ENCODE peak calls at places on chromosomes 4 and X, in four cellular contexts. X is upper lobe of right lung, B is PC-3, H is mammary epithelial cell. O is an unnamed sample. For H3K36me3, the result is how much of the 10 kb centered on the place peaks cover.

GRCh38 chrX:7372843-7373525 is 225.0 kb upstream of the PUDP start:
- DNase-seq in H (peak), X (no peak), B (peak), O (no peak)

GRCh38 chrX:8724176-8724757 is 7.7 kb downstream of the ANOS1 start:
- DNase-seq in B (no peak), X (no peak), H (no peak), O (no peak)

GRCh38 chrX:17563515-17563914 is 173.8 kb upstream of the SCML1 start:
- DNase-seq in X (no peak), H (peak), B (peak), O (no peak)

GRCh38 chr4:7763106-7763505 is 176.6 kb downstream of the AFAP1 start:
- DNase-seq in X (no peak), H (no peak), B (no peak), O (peak)

GRCh38 chr4:25368315-25368714 is 8.7 kb upstream of the ANAPC4 start:
- DNase-seq in H (no peak), X (no peak), B (no peak), O (no peak)

GRCh38 chrX:12494400-12495138 is 296.6 kb upstream of the PRPS2 start:
- DNase-seq in X (no peak), H (no peak), B (no peak), O (no peak)

GRCh38 chr4:139144911-139145551 is 32.0 kb downstream of the ELF2 start:
- DNase-seq in X (no peak), B (no peak), H (no peak), O (no peak)

GRCh38 chr4:101282076-101282844 is 65.1 kb downstream of the PPP3CA start:
- DNase-seq in B (no peak), H (no peak), X (no peak), O (no peak)

GRCh38 chrX:83819304-83819703 is 41.6 kb upstream of the CYLC1 start:
- DNase-seq in X (no peak), B (no peak), H (no peak), O (no peak)
- TF ChIP-seq CTCF in X (no peak), B (no peak), H (no peak), O (no peak)

DNA sequence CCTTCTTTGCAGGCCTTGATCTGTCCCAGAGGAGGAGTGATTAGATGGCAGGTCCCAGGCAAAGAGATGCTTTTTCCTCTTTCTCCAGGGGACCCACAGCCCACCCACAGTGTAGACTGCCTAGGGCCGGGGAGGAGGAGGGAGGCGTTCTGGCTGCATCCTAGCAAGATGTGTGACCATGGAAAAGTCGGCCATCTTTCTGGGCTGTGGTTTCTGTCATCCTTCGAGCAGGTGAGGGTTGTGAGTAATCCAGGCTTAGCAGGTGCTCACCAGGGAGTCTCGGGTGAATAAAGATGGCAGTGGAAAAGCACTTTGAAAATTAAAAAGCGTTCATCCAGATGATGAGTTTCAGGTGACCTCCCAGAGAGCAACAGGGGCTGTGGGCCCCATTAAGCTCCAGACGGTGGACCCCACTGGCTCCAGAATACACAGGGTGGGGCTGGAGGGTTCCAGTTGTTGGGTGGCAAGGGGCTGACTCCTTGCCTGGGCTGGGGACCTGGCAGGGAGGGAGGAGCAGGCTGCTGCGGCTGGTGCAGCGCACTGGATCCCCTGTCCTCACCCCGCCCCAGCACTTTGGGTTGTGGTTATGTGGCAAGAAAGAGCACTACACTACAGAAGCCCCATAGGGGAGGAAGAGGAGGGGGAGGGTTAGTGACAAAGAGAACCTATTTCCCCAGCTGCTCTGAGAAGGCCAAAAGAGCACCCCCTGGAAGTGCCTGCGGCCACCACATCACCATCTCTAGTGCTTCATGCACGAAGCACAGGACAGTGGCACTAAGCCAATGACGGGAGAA is 23.7 kb downstream of the ELF4 start:
- DNase-seq in H (no peak), B (no peak), X (no peak), O (no peak)
- H3K27ac ChIP-seq in H (no peak), B (no peak), X (peak), O (peak)

DNA sequence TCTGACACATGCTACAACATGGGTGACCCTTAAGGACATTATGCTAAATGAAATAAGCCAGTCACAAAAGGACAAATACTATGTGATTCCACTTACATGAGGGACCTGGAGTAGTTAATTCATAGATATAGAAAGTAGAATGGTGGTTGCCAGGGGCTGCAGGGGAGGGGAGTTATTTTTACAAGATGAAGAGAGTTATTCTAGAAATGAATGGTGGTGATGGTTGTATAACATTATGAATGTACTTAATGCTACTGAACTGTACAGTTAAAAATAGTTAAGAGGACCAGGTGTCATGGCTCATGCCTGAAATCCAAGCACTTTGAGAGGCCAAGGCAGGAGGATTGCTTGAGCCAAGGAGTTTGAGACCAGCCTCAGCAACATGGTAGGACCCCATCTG is 59.5 kb upstream of the MSANTD1 start:
- DNase-seq in B (no peak), X (no peak), H (no peak), O (no peak)
- H3K36me3 ChIP-seq in B (under half), X (half or more), H (under half), O (under half)

DNA sequence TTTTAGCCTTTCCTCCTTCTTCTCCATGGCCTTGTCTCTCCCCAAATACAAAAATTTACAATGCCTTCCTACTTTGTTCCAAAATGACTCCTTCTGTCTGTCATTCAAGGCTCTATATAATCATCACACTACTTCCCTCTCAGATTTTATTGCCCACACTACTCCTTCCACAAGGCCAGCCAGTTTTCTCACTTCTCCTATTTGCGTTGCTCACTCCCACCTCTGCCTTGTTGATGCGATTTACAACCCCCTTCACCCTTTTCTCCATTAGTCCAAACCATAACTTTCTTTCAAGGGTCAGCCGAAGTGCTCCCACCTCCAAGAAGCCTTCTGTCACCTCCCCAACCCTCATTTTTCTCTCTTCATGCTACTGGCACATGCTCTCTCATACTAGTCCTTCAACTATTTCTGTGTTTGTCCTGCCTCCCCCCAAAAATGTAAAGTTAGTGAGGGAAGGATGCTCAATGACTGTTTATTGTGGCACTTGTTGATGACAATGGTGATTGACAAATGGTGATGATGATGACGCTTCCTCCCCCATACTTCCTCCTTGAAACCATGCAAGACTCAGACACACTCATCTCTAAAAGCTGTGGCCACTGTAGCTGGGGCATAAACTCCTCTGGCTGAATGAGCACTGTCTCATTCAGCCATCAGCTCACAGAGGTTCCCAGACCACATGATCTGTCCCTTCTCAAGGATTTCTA is 2.7 kb upstream of the XKRX start:
- DNase-seq in X (no peak), H (no peak), B (no peak), O (no peak)
- TF ChIP-seq CTCF in X (no peak), H (no peak), B (no peak), O (no peak)

DNA sequence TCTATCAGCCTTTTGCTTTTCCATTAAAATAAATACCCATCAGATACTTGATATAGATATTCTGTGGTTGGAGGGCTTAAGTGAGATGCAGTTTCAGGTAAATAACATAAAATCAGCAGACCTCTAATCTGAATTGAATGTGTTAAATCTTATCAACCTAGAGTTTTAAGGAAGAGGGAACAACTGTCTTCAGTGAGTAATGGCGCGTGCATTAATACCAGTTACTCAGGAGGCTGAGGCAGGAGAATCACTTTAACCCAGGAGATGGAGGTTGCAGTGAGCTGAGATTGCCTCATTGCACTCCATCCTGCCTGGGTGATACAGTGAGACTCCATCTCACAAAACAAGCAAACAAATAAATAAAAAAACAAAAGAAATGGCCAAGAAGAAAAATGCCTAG is 54.3 kb downstream of the FAT4 start:
- DNase-seq in B (no peak), X (no peak), H (no peak), O (no peak)
- H3K27ac ChIP-seq in B (peak), X (no peak), H (no peak), O (no peak)

O was measured in kidney.